ENCODE peak calls at places on chromosomes 5 and 9, in six cellular contexts. C is GM18507; E is hepatic stellate cell; X is colonic mucosa; A is activated CD8-positive, alpha-beta memory T cell treated with anti-CD3 and anti-CD28 coated beads for 1 hour; U is neural progenitor cell. M is an unnamed sample.

GRCh38 chr5:137316346-137316736 is 182.8 kb downstream of the SPOCK1 start:
- DNase-seq in C (no peak), E (peak; percentile 26), X (no peak), A (no peak), U (no peak), M (no peak)

GRCh38 chr5:176985516-176985915 is 21.1 kb downstream of the UIMC1 start:
- DNase-seq in C (no peak), E (no peak), X (no peak), A (no peak), U (no peak), M (no peak)

GRCh38 chr5:53874409-53874808 is 314.0 kb downstream of the NDUFS4 start:
- DNase-seq in C (no peak), E (peak; percentile 25), X (no peak), A (no peak), U (no peak), M (peak; percentile 1)

GRCh38 chr5:71887680-71888079 is 168.6 kb downstream of the CARTPT start:
- DNase-seq in C (peak; percentile 43), E (peak; percentile 74), X (no peak), A (no peak), U (peak; percentile 54), M (peak; percentile 62)

GRCh38 chr5:59517926-59518585 is 375.5 kb downstream of the PDE4D start:
- DNase-seq in C (no peak), E (peak; percentile 6), X (no peak), A (no peak), U (no peak), M (no peak)

GRCh38 chr9:4243877-4244812 is 55.7 kb downstream of the GLIS3 start:
- DNase-seq in C (no peak), E (no peak), X (no peak), A (no peak), U (no peak), M (no peak)

GRCh38 chr5:143796753-143797152 is 15.2 kb upstream of the HMHB1 start:
- DNase-seq in C (no peak), E (no peak), X (no peak), A (no peak), U (no peak), M (no peak)

GRCh38 chr9:95874989-95875304 is 544 bp upstream of the ERCC6L2 start:
- DNase-seq in C (no peak), E (no peak), X (peak; percentile 60), A (peak; percentile 38), U (peak; percentile 52), M (peak; percentile 53)

GRCh38 chr5:65837139-65837538 is 89.2 kb upstream of the ERBIN start:
- DNase-seq in C (no peak), E (peak; percentile 17), X (no peak), A (no peak), U (no peak), M (no peak)

GRCh38 chr9:97570899-97571298 is 62.3 kb downstream of the TSTD2 start:
- DNase-seq in C (no peak), E (no peak), X (no peak), A (no peak), U (no peak), M (no peak)

GRCh38 chr5:172820046-172820767 is 13.8 kb upstream of the ERGIC1 start:
- DNase-seq in C (no peak), E (no peak), X (peak; percentile 54), A (no peak), U (no peak), M (no peak)

GRCh38 chr9:3898371-3899218 is 372.8 kb upstream of the RFX3 start:
- DNase-seq in C (no peak), E (no peak), X (no peak), A (no peak), U (no peak), M (no peak)

GRCh38 chr9:33007755-33008154 is 6.3 kb upstream of the APTX start:
- DNase-seq in C (no peak), E (no peak), X (no peak), A (no peak), U (no peak), M (no peak)

GRCh38 chr5:169350759-169351240 is 49.9 kb upstream of the SLIT3 start:
- DNase-seq in C (no peak), E (peak; percentile 19), X (peak; percentile 22), A (no peak), U (no peak), M (no peak)

GRCh38 chr9:37953775-37954437 is 50.0 kb upstream of the SLC25A51 start:
- DNase-seq in C (peak; percentile 60), E (peak; percentile 94), X (no peak), A (no peak), U (no peak), M (peak; percentile 39)

GRCh38 chr9:108108802-108109448 is 619.4 kb upstream of the KLF4 start:
- DNase-seq in C (no peak), E (no peak), X (no peak), A (no peak), U (no peak), M (no peak)

M was measured in COLO829.